ENCODE peak calls at places on chromosomes 5 and 9, in seven cellular contexts. One of them, this sample, is unnamed. For H3K4me1, the result is how much of the 10 kb centered on the place peaks cover.

GRCh38 chr5:56751914-56752313 is 63.4 kb upstream of the MAP3K1 start:
- DNase-seq in uterus: no peak
- DNase-seq in ovary: no peak
- DNase-seq in IMR-90: no peak
- DNase-seq in Peyer's patch: no peak
- DNase-seq in heart left ventricle: no peak
- DNase-seq in body of pancreas: no peak
- DNase-seq in this sample: no peak

GRCh38 chr5:67476531-67476930 is 279.9 kb upstream of the CD180 start:
- DNase-seq in IMR-90: no peak
- DNase-seq in Peyer's patch: no peak
- DNase-seq in heart left ventricle: no peak
- DNase-seq in uterus: no peak
- DNase-seq in ovary: no peak
- DNase-seq in body of pancreas: no peak
- DNase-seq in this sample: no peak

GRCh38 chr9:69019808-69020207 is 5.9 kb upstream of the PRKACG start:
- DNase-seq in Peyer's patch: no peak
- DNase-seq in uterus: no peak
- DNase-seq in body of pancreas: no peak
- DNase-seq in heart left ventricle: no peak
- DNase-seq in ovary: no peak
- DNase-seq in IMR-90: no peak
- DNase-seq in this sample: no peak

GRCh38 chr9:5631021-5631420 is 2.1 kb downstream of the RIC1 start:
- DNase-seq in ovary: no peak
- DNase-seq in heart left ventricle: no peak
- DNase-seq in uterus: no peak
- DNase-seq in Peyer's patch: no peak
- DNase-seq in IMR-90: no peak
- DNase-seq in body of pancreas: no peak
- DNase-seq in this sample: no peak

GRCh38 chr5:83009408-83009807 is 67.8 kb downstream of the TMEM167A start:
- DNase-seq in Peyer's patch: no peak
- DNase-seq in body of pancreas: no peak
- DNase-seq in heart left ventricle: no peak
- DNase-seq in ovary: no peak
- DNase-seq in uterus: no peak
- DNase-seq in IMR-90: no peak
- DNase-seq in this sample: no peak

GRCh38 chr5:135460246-135461033 is 8.3 kb upstream of the TIFAB start:
- DNase-seq in Peyer's patch: no peak
- DNase-seq in heart left ventricle: no peak
- DNase-seq in ovary: no peak
- DNase-seq in uterus: no peak
- DNase-seq in body of pancreas: no peak
- DNase-seq in IMR-90: no peak
- DNase-seq in this sample: no peak

GRCh38 chr5:134447815-134448520 is 36.3 kb upstream of the CDKN2AIPNL start:
- DNase-seq in uterus: no peak
- DNase-seq in IMR-90: no peak
- DNase-seq in Peyer's patch: no peak
- DNase-seq in heart left ventricle: no peak
- DNase-seq in body of pancreas: no peak
- DNase-seq in ovary: no peak
- DNase-seq in this sample: no peak

GRCh38 chr5:5304361-5305035 is 118.0 kb upstream of the ICE1 start:
- DNase-seq in IMR-90: no peak
- DNase-seq in body of pancreas: no peak
- DNase-seq in uterus: no peak
- DNase-seq in ovary: no peak
- DNase-seq in heart left ventricle: no peak
- DNase-seq in Peyer's patch: no peak
- DNase-seq in this sample: no peak

GRCh38 chr9:134367796-134368490 is 41.7 kb downstream of the RXRA start:
- DNase-seq in IMR-90: no peak
- DNase-seq in ovary: no peak
- DNase-seq in Peyer's patch: no peak
- DNase-seq in body of pancreas: no peak
- DNase-seq in uterus: no peak
- DNase-seq in heart left ventricle: no peak
- DNase-seq in this sample: no peak

GRCh38 chr9:78982849-78983248 is 588.9 kb upstream of the TLE4 start:
- DNase-seq in heart left ventricle: no peak
- DNase-seq in Peyer's patch: no peak
- DNase-seq in body of pancreas: no peak
- DNase-seq in uterus: no peak
- DNase-seq in ovary: no peak
- DNase-seq in IMR-90: peak
- DNase-seq in this sample: no peak

GRCh38 chr5:15500326-15500958 is 462 bp downstream of the FBXL7 start:
- DNase-seq in heart left ventricle: peak
- DNase-seq in body of pancreas: peak
- DNase-seq in IMR-90: peak
- DNase-seq in ovary: peak
- DNase-seq in Peyer's patch: no peak
- DNase-seq in uterus: peak
- DNase-seq in this sample: peak

GRCh38 chr9:93678199-93679019 is 102.0 kb downstream of the PHF2 start:
- DNase-seq in Peyer's patch: peak
- DNase-seq in heart left ventricle: peak
- DNase-seq in IMR-90: no peak
- DNase-seq in ovary: peak
- DNase-seq in body of pancreas: no peak
- DNase-seq in uterus: peak
- DNase-seq in this sample: peak

GRCh38 chr5:74903165-74903787 is 37.1 kb upstream of the FAM169A start:
- DNase-seq in body of pancreas: peak
- DNase-seq in uterus: no peak
- DNase-seq in heart left ventricle: no peak
- DNase-seq in Peyer's patch: no peak
- DNase-seq in IMR-90: no peak
- DNase-seq in ovary: no peak
- DNase-seq in this sample: peak

GRCh38 chr5:71587709-71588532 is 781 bp downstream of the MCCC2 start:
- DNase-seq in Peyer's patch: peak
- DNase-seq in heart left ventricle: no peak
- DNase-seq in ovary: no peak
- DNase-seq in IMR-90: no peak
- DNase-seq in uterus: no peak
- DNase-seq in body of pancreas: peak
- DNase-seq in this sample: peak

GRCh38 chr9:92512622-92513021 is 23.2 kb downstream of the ECM2 start:
- DNase-seq in uterus: no peak
- DNase-seq in IMR-90: peak
- DNase-seq in heart left ventricle: no peak
- DNase-seq in body of pancreas: no peak
- DNase-seq in ovary: no peak
- DNase-seq in Peyer's patch: no peak
- DNase-seq in this sample: no peak

GRCh38 chr5:88665750-88666215 is 217.2 kb downstream of the MEF2C start:
- DNase-seq in ovary: no peak
- DNase-seq in uterus: no peak
- DNase-seq in heart left ventricle: no peak
- DNase-seq in body of pancreas: no peak
- DNase-seq in Peyer's patch: no peak
- DNase-seq in IMR-90: no peak
- DNase-seq in this sample: no peak

GRCh38 chr9:14415947-14416346 is 102.0 kb upstream of the NFIB start:
- DNase-seq in body of pancreas: no peak
- DNase-seq in IMR-90: peak
- DNase-seq in uterus: no peak
- DNase-seq in heart left ventricle: no peak
- DNase-seq in Peyer's patch: no peak
- DNase-seq in ovary: no peak
- DNase-seq in this sample: no peak

GRCh38 chr5:150789943-150790611 is 11.5 kb downstream of the SMIM3 start:
- DNase-seq in body of pancreas: no peak
- DNase-seq in heart left ventricle: peak
- DNase-seq in ovary: peak
- DNase-seq in Peyer's patch: no peak
- DNase-seq in IMR-90: peak
- DNase-seq in uterus: peak
- DNase-seq in this sample: peak

GRCh38 chr5:23305055-23305454 is 202.4 kb upstream of the PRDM9 start:
- DNase-seq in uterus: no peak
- DNase-seq in body of pancreas: no peak
- DNase-seq in IMR-90: no peak
- DNase-seq in heart left ventricle: no peak
- DNase-seq in ovary: no peak
- DNase-seq in Peyer's patch: no peak
- DNase-seq in this sample: no peak

GRCh38 chr5:60538955-60539866 is 160.8 kb downstream of the DEPDC1B start:
- DNase-seq in ovary: no peak
- DNase-seq in body of pancreas: no peak
- DNase-seq in Peyer's patch: no peak
- DNase-seq in uterus: no peak
- DNase-seq in heart left ventricle: no peak
- DNase-seq in IMR-90: peak
- DNase-seq in this sample: no peak

GRCh38 chr9:5453673-5454072 is 3.3 kb downstream of the CD274 start:
- DNase-seq in IMR-90: no peak
- DNase-seq in uterus: no peak
- DNase-seq in body of pancreas: no peak
- DNase-seq in ovary: no peak
- DNase-seq in heart left ventricle: peak
- DNase-seq in Peyer's patch: no peak
- DNase-seq in this sample: no peak

GRCh38 chr9:26955921-26956886 is at the start of gene IFT74:
- DNase-seq in body of pancreas: peak
- DNase-seq in ovary: peak
- DNase-seq in IMR-90: peak
- DNase-seq in uterus: peak
- DNase-seq in heart left ventricle: peak
- DNase-seq in Peyer's patch: peak
- DNase-seq in this sample: peak
- TF ChIP-seq POLR2A in body of pancreas: peak
- TF ChIP-seq POLR2A in ovary: no peak
- TF ChIP-seq POLR2A in IMR-90: peak
- TF ChIP-seq POLR2A in uterus: peak
- TF ChIP-seq POLR2A in heart left ventricle: no peak
- TF ChIP-seq POLR2A in Peyer's patch: no peak
- TF ChIP-seq POLR2A in this sample: no peak

DNA sequence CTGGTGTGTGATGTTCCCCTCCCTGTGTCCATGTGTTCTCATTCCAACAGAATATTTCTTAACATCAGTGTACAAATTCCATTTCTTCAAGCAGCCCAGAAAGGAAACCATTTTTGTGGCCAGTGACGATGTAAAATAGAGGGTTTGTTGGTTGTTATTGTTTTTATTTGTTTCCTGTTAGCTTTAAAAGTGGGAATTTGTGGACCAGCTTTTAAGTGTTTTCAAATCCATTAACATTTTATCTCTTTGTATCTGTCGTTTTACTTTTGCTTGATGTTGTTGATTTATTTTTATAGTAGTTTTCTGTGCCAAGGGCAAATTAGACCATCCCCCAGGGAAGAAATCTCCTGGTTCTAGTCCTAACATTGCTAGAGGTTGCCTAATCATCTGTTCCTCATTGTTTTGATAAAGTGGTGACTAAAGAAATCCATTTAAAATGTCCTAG is 100.0 kb downstream of the GDNF start:
- DNase-seq in IMR-90: peak
- DNase-seq in heart left ventricle: no peak
- DNase-seq in uterus: no peak
- DNase-seq in ovary: no peak
- DNase-seq in body of pancreas: no peak
- DNase-seq in Peyer's patch: no peak
- DNase-seq in this sample: no peak
- H3K4me1 ChIP-seq in IMR-90: under half
- H3K4me1 ChIP-seq in heart left ventricle: under half
- H3K4me1 ChIP-seq in uterus: under half
- H3K4me1 ChIP-seq in ovary: under half
- H3K4me1 ChIP-seq in body of pancreas: under half
- H3K4me1 ChIP-seq in Peyer's patch: under half
- H3K4me1 ChIP-seq in this sample: under half

GRCh38 chr5:180817847-180818246 is 15.2 kb upstream of the MGAT1 start:
- DNase-seq in ovary: no peak
- DNase-seq in Peyer's patch: peak
- DNase-seq in uterus: no peak
- DNase-seq in heart left ventricle: no peak
- DNase-seq in IMR-90: no peak
- DNase-seq in body of pancreas: peak
- DNase-seq in this sample: no peak

GRCh38 chr5:180813418-180813817 is 10.8 kb upstream of the MGAT1 start:
- DNase-seq in ovary: no peak
- DNase-seq in uterus: no peak
- DNase-seq in body of pancreas: no peak
- DNase-seq in IMR-90: no peak
- DNase-seq in Peyer's patch: no peak
- DNase-seq in heart left ventricle: no peak
- DNase-seq in this sample: peak

GRCh38 chr5:180818275-180818674 is 15.7 kb upstream of the MGAT1 start:
- DNase-seq in IMR-90: no peak
- DNase-seq in ovary: no peak
- DNase-seq in body of pancreas: no peak
- DNase-seq in Peyer's patch: no peak
- DNase-seq in uterus: no peak
- DNase-seq in heart left ventricle: no peak
- DNase-seq in this sample: no peak

GRCh38 chr5:180816608-180817534 is 14.3 kb upstream of the MGAT1 start:
- DNase-seq in ovary: peak
- DNase-seq in uterus: peak
- DNase-seq in IMR-90: peak
- DNase-seq in Peyer's patch: peak
- DNase-seq in body of pancreas: no peak
- DNase-seq in heart left ventricle: peak
- DNase-seq in this sample: peak

DNA sequence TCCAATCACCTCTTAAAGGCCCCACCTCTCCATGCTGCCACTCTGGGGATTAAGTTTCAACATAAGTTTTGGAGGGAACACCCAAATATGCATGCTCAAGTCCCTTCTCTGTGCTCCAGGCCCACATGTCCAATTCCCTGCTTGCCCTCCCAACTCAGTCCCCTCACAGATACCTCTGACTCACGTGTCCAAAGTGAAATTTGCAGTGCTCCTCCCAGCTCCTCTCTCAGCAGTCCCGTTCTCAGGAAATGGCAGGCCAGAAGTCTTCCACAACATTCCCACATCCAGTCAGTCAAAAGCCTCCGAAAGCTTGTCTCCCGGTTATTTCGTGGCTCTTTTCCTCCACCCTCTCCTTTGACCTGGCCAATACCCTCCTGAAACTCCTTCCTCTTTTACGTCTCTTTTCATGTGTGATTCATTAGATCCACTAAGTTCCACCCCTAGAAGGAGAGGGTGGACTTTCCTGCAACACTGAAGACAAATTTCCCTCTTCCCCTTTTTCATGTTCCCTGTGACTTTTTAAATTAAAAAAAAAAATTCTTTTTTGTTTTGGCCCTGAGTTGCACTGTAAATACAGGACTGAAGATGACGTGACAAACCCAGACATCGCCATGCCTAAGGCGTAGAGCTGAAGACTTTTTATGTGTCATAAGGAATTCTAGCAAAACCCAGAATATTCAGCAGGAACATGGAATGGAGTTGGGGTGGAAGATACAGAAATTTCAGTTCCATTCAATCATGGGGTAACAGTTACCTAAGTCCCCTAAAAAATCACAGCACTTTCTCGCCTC is 12.8 kb upstream of the MGAT1 start:
- DNase-seq in uterus: no peak
- DNase-seq in ovary: no peak
- DNase-seq in Peyer's patch: peak
- DNase-seq in heart left ventricle: no peak
- DNase-seq in IMR-90: no peak
- DNase-seq in body of pancreas: no peak
- DNase-seq in this sample: no peak
- TF ChIP-seq POLR2A in uterus: no peak
- TF ChIP-seq POLR2A in ovary: no peak
- TF ChIP-seq POLR2A in Peyer's patch: no peak
- TF ChIP-seq POLR2A in heart left ventricle: no peak
- TF ChIP-seq POLR2A in IMR-90: no peak
- TF ChIP-seq POLR2A in body of pancreas: peak
- TF ChIP-seq POLR2A in this sample: no peak

GRCh38 chr9:89408628-89409101 is 89.2 kb downstream of the SEMA4D start:
- DNase-seq in ovary: no peak
- DNase-seq in uterus: no peak
- DNase-seq in heart left ventricle: no peak
- DNase-seq in Peyer's patch: peak
- DNase-seq in body of pancreas: no peak
- DNase-seq in IMR-90: no peak
- DNase-seq in this sample: no peak
- H3K4me1 ChIP-seq in ovary: under half
- H3K4me1 ChIP-seq in uterus: under half
- H3K4me1 ChIP-seq in heart left ventricle: under half
- H3K4me1 ChIP-seq in Peyer's patch: under half
- H3K4me1 ChIP-seq in body of pancreas: under half
- H3K4me1 ChIP-seq in IMR-90: under half
- H3K4me1 ChIP-seq in this sample: under half